ENCODE peak calls at places on chromosomes 6 and 20, in nine cellular contexts. L, S, M, G, A, F, O, K and C are unnamed samples. For H3K27me3, the result is how much of the 10 kb centered on the place peaks cover.

GRCh38 chr6:81003156-81003555 is 749.3 kb downstream of the TENT5A start:
- DNase-seq in L (no peak), S (no peak), M (no peak), G (no peak), A (no peak), F (no peak), O (no peak), K (no peak), C (no peak)

GRCh38 chr6:117542493-117542892 is 59.8 kb downstream of the GOPC start:
- DNase-seq in L (no peak), S (no peak), M (no peak), G (no peak), A (no peak), F (no peak), O (no peak), K (no peak), C (no peak)

GRCh38 chr6:34806738-34807453 is 15.0 kb downstream of the BLTP3A start:
- DNase-seq in L (no peak), S (no peak), M (no peak), G (no peak), A (peak), F (no peak), O (no peak), K (no peak), C (no peak)

GRCh38 chr6:7615611-7616383 is 25.8 kb downstream of the SNRNP48 start:
- DNase-seq in L (no peak), S (no peak), M (peak), G (peak), A (peak), F (no peak), O (no peak), K (peak), C (no peak)

GRCh38 chr20:5463007-5463686 is 146.4 kb upstream of the PROKR2 start:
- DNase-seq in L (no peak), S (no peak), M (no peak), G (no peak), A (no peak), F (no peak), O (no peak), K (no peak), C (no peak)

GRCh38 chr6:80523531-80523970 is 417.1 kb downstream of the BCKDHB start:
- DNase-seq in L (no peak), S (no peak), M (peak), G (peak), A (no peak), F (no peak), O (no peak), K (peak), C (peak)

GRCh38 chr6:138231399-138231886 is 13.2 kb upstream of the PBOV1 start:
- DNase-seq in L (no peak), S (no peak), M (no peak), G (no peak), A (no peak), F (no peak), O (no peak), K (no peak), C (no peak)

GRCh38 chr6:79713701-79714322 is 82.7 kb downstream of the SH3BGRL2 start:
- DNase-seq in L (no peak), S (peak), M (peak), G (peak), A (peak), F (no peak), O (no peak), K (peak), C (no peak)

GRCh38 chr6:13788820-13789219 is 25.5 kb downstream of the MCUR1 start:
- DNase-seq in L (no peak), S (no peak), M (no peak), G (no peak), A (no peak), F (no peak), O (no peak), K (no peak), C (no peak)

GRCh38 chr6:12286381-12287132 is 3.6 kb upstream of the EDN1 start:
- DNase-seq in L (no peak), S (no peak), M (no peak), G (no peak), A (no peak), F (no peak), O (no peak), K (no peak), C (no peak)

GRCh38 chr6:125802943-125803377 is 12.2 kb downstream of the NCOA7 start:
- DNase-seq in L (no peak), S (no peak), M (no peak), G (no peak), A (peak), F (no peak), O (no peak), K (no peak), C (no peak)

GRCh38 chr20:19765266-19765665 is 7.2 kb downstream of the RIN2 start:
- DNase-seq in L (no peak), S (no peak), M (no peak), G (no peak), A (no peak), F (no peak), O (no peak), K (no peak), C (no peak)

GRCh38 chr20:9759392-9759791 is 79.5 kb downstream of the PAK5 start:
- DNase-seq in L (no peak), S (no peak), M (no peak), G (no peak), A (no peak), F (no peak), O (no peak), K (no peak), C (no peak)

GRCh38 chr6:164842085-164842484 is 467.3 kb downstream of the C6orf118 start:
- DNase-seq in L (no peak), S (no peak), M (no peak), G (no peak), A (no peak), F (no peak), O (no peak), K (no peak), C (no peak)

GRCh38 chr6:53133961-53134360 is 14.7 kb downstream of the GCM1 start:
- DNase-seq in L (no peak), S (no peak), M (no peak), G (no peak), A (no peak), F (no peak), O (no peak), K (no peak), C (no peak)

GRCh38 chr20:53972179-53972578 is 98.2 kb downstream of the BCAS1 start:
- DNase-seq in L (no peak), S (no peak), M (no peak), G (no peak), A (no peak), F (no peak), O (no peak), K (no peak), C (no peak)

GRCh38 chr6:158047563-158048323 is 66.1 kb downstream of the SYNJ2 start:
- DNase-seq in L (no peak), S (no peak), M (no peak), G (no peak), A (no peak), F (no peak), O (peak), K (no peak), C (no peak)

GRCh38 chr20:1876975-1877603 is 18.1 kb upstream of the SIRPA start:
- DNase-seq in L (no peak), S (no peak), M (no peak), G (peak), A (no peak), F (no peak), O (no peak), K (peak), C (no peak)

GRCh38 chr6:79158856-79159516 is 75.5 kb downstream of the HMGN3 start:
- DNase-seq in L (no peak), S (no peak), M (no peak), G (no peak), A (no peak), F (no peak), O (no peak), K (no peak), C (no peak)

GRCh38 chr6:53975966-53976610 is 135.2 kb upstream of the MLIP start:
- DNase-seq in L (no peak), S (no peak), M (no peak), G (no peak), A (no peak), F (no peak), O (no peak), K (no peak), C (no peak)

GRCh38 chr6:41728073-41728936 is 7.1 kb downstream of the TFEB start:
- DNase-seq in L (no peak), S (no peak), M (no peak), G (no peak), A (no peak), F (no peak), O (no peak), K (no peak), C (peak)

GRCh38 chr6:70234561-70235236 is 68.2 kb downstream of the COL9A1 start:
- DNase-seq in L (no peak), S (no peak), M (no peak), G (no peak), A (no peak), F (no peak), O (no peak), K (no peak), C (no peak)

GRCh38 chr6:70241991-70242420 is 60.9 kb downstream of the COL9A1 start:
- DNase-seq in L (no peak), S (no peak), M (no peak), G (no peak), A (no peak), F (no peak), O (no peak), K (no peak), C (no peak)

GRCh38 chr6:70241031-70241430 is 61.9 kb downstream of the COL9A1 start:
- DNase-seq in L (no peak), S (no peak), M (no peak), G (no peak), A (no peak), F (no peak), O (no peak), K (no peak), C (no peak)

DNA sequence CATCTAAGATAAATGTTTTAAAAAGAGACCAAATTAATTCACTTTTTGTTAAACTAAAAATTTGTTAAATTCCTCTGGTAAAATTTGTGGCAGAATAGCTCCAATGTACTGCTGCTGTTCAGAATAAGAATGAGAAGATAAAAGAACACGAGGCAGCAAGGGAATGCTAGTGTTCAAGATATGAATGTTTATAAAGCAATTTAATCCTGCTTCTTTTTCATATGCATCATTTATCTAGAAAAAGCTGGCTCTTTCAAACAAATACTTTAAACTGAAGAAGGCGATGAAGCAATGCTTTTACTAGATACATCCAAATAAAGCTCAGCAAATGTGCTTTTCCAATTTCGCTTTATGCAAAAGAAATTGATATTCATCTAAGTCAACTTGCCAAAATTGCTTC is 66.6 kb downstream of the COL9A1 start:
- DNase-seq in L (no peak), S (no peak), M (no peak), G (no peak), A (no peak), F (no peak), O (no peak), K (no peak), C (no peak)
- H3K27me3 ChIP-seq in L (under half), S (under half), M (under half), G (under half), A (under half), F (under half), O (under half), K (under half), C (under half)

GRCh38 chr20:45489083-45489531 is 19.6 kb downstream of the WFDC2 start:
- DNase-seq in L (no peak), S (no peak), M (no peak), G (no peak), A (no peak), F (no peak), O (no peak), K (no peak), C (no peak)
- H3K27ac ChIP-seq in L (no peak), S (no peak), M (no peak), G (no peak), A (no peak), F (no peak), O (no peak), K (no peak), C (no peak)

GRCh38 chr20:26208296-26209091 is 511.8 kb upstream of the ZNF337 start:
- DNase-seq in L (no peak), S (peak), M (peak), G (peak), A (no peak), F (peak), O (no peak), K (peak), C (peak)

GRCh38 chr20:26214991-26215390 is 518.3 kb upstream of the ZNF337 start:
- DNase-seq in L (no peak), S (no peak), M (no peak), G (no peak), A (no peak), F (no peak), O (no peak), K (no peak), C (no peak)

GRCh38 chr20:26205350-26205749 is 508.7 kb upstream of the ZNF337 start:
- DNase-seq in L (no peak), S (no peak), M (no peak), G (no peak), A (no peak), F (no peak), O (no peak), K (no peak), C (no peak)

GRCh38 chr20:26207237-26207966 is 510.7 kb upstream of the ZNF337 start:
- DNase-seq in L (no peak), S (no peak), M (no peak), G (no peak), A (no peak), F (no peak), O (no peak), K (no peak), C (no peak)

GRCh38 chr20:26209171-26209941 is 512.7 kb upstream of the ZNF337 start:
- DNase-seq in L (no peak), S (no peak), M (peak), G (peak), A (no peak), F (peak), O (no peak), K (peak), C (peak)
- H3K27me3 ChIP-seq in L (under half), S (under half), M (under half), G (half or more), A (under half), F (under half), O (under half), K (half or more), C (half or more)

DNA sequence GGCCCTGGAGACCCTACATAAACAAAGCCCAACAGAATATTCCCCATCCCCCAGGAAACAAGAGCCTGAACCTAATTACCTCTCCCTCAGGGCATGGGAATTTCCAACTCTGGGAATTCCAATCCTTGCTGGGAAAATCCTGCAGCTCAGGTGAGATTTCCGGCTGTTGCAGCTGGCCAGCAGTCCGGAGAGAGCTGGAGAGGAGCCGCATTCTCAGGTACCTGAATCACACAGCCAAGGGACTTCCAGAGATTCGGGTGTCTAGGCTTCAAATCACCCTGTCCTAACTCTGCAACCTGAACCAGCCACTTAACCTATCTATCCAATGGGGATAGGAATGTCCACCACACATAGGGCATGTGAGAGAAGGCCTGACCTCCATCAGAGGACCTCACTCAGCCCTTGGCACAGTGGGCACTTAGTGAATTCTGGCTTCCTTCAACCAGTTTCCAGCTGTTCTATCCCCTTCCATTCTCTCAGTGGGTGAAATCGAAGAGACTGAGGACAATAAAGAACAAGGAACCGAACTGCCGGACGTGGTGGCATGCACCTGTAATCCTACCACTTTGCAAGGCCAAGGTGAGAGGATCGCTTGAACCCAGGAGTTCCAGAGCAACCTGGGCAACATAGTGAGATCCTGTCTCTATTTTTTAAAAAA is 3.2 kb downstream of the TNF start:
- DNase-seq in L (no peak), S (no peak), M (peak), G (no peak), A (no peak), F (no peak), O (no peak), K (no peak), C (peak)
- H3K27ac ChIP-seq in L (peak), S (no peak), M (no peak), G (no peak), A (no peak), F (no peak), O (no peak), K (no peak), C (peak)

GRCh38 chr6:50821431-50822077 is 2.9 kb downstream of the TFAP2B start:
- DNase-seq in L (no peak), S (no peak), M (no peak), G (peak), A (no peak), F (no peak), O (no peak), K (no peak), C (no peak)

GRCh38 chr6:50819527-50819905 is 845 bp downstream of the TFAP2B start:
- DNase-seq in L (no peak), S (no peak), M (no peak), G (peak), A (no peak), F (peak), O (no peak), K (peak), C (no peak)

GRCh38 chr6:50822078-50822476 is 3.4 kb downstream of the TFAP2B start:
- DNase-seq in L (no peak), S (no peak), M (no peak), G (no peak), A (peak), F (no peak), O (no peak), K (no peak), C (no peak)

GRCh38 chr6:50819906-50820589 is 1.4 kb downstream of the TFAP2B start:
- DNase-seq in L (no peak), S (no peak), M (peak), G (peak), A (no peak), F (peak), O (no peak), K (no peak), C (no peak)

GRCh38 chr6:50820590-50821234 is 2.0 kb downstream of the TFAP2B start:
- DNase-seq in L (no peak), S (no peak), M (no peak), G (peak), A (no peak), F (no peak), O (no peak), K (no peak), C (no peak)
- H3K27me3 ChIP-seq in L (under half), S (under half), M (half or more), G (half or more), A (half or more), F (under half), O (under half), K (half or more), C (under half)

DNA sequence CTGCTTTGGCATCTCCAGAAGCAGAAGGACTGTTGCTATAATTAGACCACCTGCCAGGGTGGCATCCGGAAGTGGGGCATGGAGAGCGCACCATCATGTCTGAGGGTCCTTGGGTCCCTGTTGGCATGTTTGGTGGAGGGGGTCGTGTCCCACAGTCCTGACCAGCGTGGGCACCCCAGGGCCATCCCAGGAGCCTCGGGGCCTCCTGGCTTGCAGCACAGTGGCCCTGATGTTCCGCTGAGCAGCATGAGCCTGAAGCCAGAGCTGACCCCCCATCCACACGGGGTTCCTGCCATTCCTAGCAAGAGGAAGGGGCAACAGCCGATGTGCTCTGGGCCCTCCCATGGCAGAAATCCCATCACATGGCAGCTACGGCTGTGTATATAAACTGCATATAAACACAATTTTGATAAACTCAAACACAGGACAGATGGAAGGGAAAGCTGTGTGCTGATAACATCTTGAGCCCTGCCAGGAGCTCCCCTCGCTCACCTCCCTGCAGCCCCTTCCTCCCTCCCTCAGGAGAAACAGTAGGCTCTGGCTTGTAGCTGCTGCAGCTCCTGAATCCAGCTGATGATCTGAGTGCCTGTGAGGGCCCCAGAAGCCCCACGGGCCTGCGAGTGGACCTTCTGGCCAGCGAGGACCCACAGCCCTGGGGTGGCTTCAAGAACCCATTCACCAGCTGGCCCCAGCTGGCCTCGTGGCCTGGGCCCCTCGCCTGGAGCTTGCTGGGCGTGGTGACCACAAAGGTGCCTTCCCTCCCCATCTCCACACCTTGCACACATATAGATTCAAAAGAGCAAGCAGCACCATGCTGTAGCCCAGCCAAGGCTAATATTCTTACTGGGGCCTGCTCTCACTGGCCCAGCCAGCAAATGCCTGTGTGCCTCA is 321.6 kb downstream of the CDH4 start:
- DNase-seq in L (no peak), S (no peak), M (no peak), G (no peak), A (no peak), F (peak), O (no peak), K (no peak), C (peak)
- H3K27ac ChIP-seq in L (no peak), S (no peak), M (no peak), G (no peak), A (no peak), F (no peak), O (no peak), K (no peak), C (no peak)

DNA sequence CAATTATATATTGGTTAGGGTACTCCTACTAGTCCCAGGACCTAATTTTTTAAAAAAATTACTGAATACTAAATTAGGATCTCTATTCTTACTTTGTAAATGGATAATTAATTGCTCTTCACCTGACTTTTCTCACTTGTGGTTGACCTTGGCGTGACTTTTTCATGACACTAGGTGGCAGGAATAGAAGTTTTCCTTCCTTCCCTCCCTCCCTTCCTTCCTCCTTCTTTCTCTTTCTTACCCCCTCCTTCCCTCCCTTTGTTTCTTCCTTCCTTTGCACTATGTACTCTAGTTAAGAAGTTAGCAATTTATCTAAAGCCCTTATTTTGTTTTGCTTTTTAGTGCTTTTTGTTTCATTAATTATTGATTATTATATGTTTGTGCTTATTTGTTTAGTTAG is 20.4 kb upstream of the HBS1L start:
- DNase-seq in L (no peak), S (no peak), M (no peak), G (no peak), A (no peak), F (no peak), O (no peak), K (no peak), C (no peak)
- H3K27me3 ChIP-seq in L (under half), S (under half), M (under half), G (under half), A (under half), F (under half), O (under half), K (under half), C (under half)

GRCh38 chr6:152295346-152295745 is 341.8 kb downstream of the SYNE1 start:
- DNase-seq in L (no peak), S (no peak), M (no peak), G (no peak), A (peak), F (no peak), O (peak), K (no peak), C (no peak)
- H3K27ac ChIP-seq in L (no peak), S (no peak), M (no peak), G (no peak), A (peak), F (no peak), O (peak), K (no peak), C (no peak)

GRCh38 chr6:108118791-108119211 is 44.3 kb upstream of the OSTM1 start:
- DNase-seq in L (no peak), S (no peak), M (peak), G (peak), A (no peak), F (no peak), O (no peak), K (no peak), C (no peak)
- H3K27me3 ChIP-seq in L (half or more), S (under half), M (half or more), G (half or more), A (half or more), F (under half), O (under half), K (half or more), C (under half)